ENCODE peak calls at places on chromosomes 5 and 9, in four cellular contexts. T, D, I and Y are unnamed samples.

GRCh38 chr5:1799602-1800469 is at the start of gene MRPL36:
- DNase-seq in T (peak; percentile 98), D (peak; percentile 92), I (peak; percentile 93), Y (peak; percentile 81)

GRCh38 chr9:103242025-103242424 is 246.9 kb downstream of the CYLC2 start:
- DNase-seq in T (no peak), D (no peak), I (no peak), Y (no peak)

GRCh38 chr9:120742951-120743416 is 28.7 kb upstream of the MEGF9 start:
- DNase-seq in T (peak; percentile 80), D (peak; percentile 54), I (no peak), Y (no peak)

GRCh38 chr5:78215565-78215964 is 78.9 kb downstream of the AP3B1 start:
- DNase-seq in T (no peak), D (no peak), I (no peak), Y (no peak)

GRCh38 chr5:167058481-167058880 is 1233.0 kb upstream of the WWC1 start:
- DNase-seq in T (no peak), D (no peak), I (no peak), Y (no peak)

GRCh38 chr5:141915881-141916336 is 7.8 kb upstream of the DELE1 start:
- DNase-seq in T (no peak), D (no peak), I (no peak), Y (no peak)

GRCh38 chr5:55456216-55456895 is 78.4 kb downstream of the PLPP1 start:
- DNase-seq in T (no peak), D (peak; percentile 38), I (no peak), Y (no peak)

GRCh38 chr5:78377056-78377717 is 16.8 kb downstream of the SCAMP1 start:
- DNase-seq in T (no peak), D (peak; percentile 38), I (no peak), Y (no peak)

GRCh38 chr9:116234091-116234490 is 80.5 kb downstream of the PAPPA start:
- DNase-seq in T (no peak), D (peak; percentile 97), I (peak; percentile 39), Y (no peak)

GRCh38 chr9:36136894-36137391 is 410 bp downstream of the GLIPR2 start:
- DNase-seq in T (no peak), D (no peak), I (peak; percentile 46), Y (no peak)

GRCh38 chr5:35145671-35146317 is 84.5 kb downstream of the PRLR start:
- DNase-seq in T (no peak), D (no peak), I (no peak), Y (no peak)

GRCh38 chr9:96478829-96479371 is 28.9 kb downstream of the HABP4 start:
- DNase-seq in T (no peak), D (no peak), I (no peak), Y (no peak)

GRCh38 chr9:126248680-126249079 is 77.9 kb upstream of the MVB12B start:
- DNase-seq in T (no peak), D (peak; percentile 78), I (no peak), Y (no peak)
- TF ChIP-seq CTCF in T (no peak), D (no peak), I (no peak), Y (no peak)

DNA sequence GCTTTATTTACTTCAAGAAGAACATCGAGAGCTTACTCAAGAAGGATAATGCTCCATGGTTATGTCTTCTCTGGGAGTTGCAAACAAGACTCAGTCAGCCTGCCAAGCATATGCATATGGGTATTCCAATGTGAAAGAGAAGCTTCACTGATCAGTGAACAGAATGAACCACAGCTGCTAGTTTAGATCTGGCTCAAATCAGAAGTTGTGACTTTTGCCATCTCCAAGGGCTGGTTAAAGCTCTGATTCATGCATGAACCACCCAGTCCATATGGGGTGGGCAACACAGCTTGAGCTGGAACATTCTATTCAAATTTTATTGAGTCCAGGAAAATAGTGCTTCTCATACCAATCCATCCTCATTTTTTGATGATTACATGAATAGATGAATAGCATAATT is 50.0 kb downstream of the ATPSCKMT start:
- DNase-seq in T (no peak), D (no peak), I (no peak), Y (no peak)
- TF ChIP-seq CTCF in T (no peak), D (no peak), I (no peak), Y (no peak)

DNA sequence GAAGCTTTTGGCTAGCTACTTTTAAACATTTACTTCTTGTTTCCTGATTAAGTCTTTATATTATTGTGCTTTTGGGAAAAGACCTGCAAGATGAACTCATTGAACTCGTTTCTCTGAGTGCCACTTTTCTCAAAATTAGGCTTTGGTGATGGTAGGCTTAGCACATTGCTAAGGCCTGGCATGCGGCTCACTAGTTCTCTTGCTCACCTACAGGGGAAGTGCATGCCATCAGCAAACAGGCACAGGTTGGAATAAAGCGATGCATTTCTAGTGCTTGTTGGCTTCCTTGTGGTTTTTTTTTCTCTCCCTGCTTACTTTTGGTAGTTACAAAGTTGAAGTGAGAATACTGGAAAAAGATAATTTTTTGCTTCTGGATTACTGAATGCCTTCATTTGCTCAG is 41.4 kb downstream of the TLE4 start:
- DNase-seq in T (no peak), D (no peak), I (no peak), Y (no peak)
- TF ChIP-seq CTCF in T (no peak), D (no peak), I (no peak), Y (no peak)

GRCh38 chr9:97802276-97802675 is 50.8 kb upstream of the FOXE1 start:
- DNase-seq in T (no peak), D (peak; percentile 33), I (no peak), Y (no peak)
- TF ChIP-seq CTCF in T (no peak), D (no peak), I (no peak), Y (no peak)

GRCh38 chr5:138224712-138225111 is 11.6 kb upstream of the CDC23 start:
- DNase-seq in T (no peak), D (no peak), I (no peak), Y (no peak)
- TF ChIP-seq CTCF in T (no peak), D (no peak), I (no peak), Y (no peak)

DNA sequence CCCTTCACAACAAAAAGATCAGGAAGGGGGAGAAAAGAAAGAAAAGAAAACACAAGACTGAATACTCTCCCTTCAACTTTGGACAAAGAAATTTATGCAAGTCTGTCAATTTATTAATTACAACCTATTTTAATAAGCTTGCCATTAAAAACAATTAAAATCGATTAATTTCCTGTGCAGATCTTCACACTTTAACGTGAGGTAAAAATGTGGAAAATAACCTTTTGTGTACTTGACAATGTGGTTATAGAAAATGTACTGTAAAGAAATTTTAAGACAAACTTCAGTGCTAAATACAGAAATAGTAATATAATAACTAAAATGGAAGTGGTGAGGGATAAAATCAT is 2.7 kb upstream of the MLLT3 start:
- DNase-seq in T (no peak), D (no peak), I (no peak), Y (no peak)
- TF ChIP-seq CTCF in T (no peak), D (no peak), I (peak; percentile 39), Y (no peak)

DNA sequence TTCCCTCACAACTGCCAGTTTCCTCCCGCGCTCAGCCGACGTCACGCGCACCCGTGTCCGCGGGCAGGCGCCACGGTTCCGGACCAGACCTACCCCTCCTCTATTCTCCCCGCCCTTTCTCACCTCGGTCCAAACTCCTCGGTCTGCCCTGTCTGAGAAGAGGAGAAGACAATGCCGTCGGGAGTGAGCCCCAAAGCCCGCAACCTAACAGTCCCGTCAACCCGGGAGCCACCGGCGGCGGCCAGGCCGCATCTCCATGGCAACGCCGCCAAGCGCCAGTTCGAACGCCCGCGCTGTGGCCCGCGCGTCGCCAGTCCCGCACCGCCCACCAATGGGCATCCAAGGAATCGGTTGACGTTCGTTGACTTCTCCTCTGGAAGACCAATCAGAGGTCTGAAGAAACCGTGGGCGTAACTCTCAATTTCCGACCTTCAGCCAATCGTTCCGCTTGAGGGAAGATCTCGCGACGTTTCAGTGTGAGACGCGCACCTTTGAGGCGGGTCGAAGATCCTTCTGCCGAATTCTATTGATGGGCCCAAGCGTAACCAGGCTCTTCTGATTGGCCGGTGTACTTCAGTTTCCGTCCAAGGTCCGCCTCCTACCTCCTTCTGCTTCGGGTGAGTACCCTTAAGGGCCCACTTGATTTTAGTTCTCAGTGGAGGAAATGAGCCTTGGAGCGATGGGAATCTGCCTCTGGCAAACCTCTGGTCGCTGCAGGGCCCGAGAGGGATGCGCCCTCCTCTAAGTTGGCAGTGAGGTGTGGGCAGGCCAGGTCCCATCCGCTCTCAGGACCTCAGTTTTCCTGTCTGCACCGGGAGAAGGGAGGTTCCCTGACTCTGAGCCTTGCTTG is at the start of the genes KIF24 and NUDT2:
- DNase-seq in T (peak; percentile 95), D (peak; percentile 100), I (peak; percentile 94), Y (peak; percentile 95)
- TF ChIP-seq CTCF in T (no peak), D (no peak), I (no peak), Y (no peak)

DNA sequence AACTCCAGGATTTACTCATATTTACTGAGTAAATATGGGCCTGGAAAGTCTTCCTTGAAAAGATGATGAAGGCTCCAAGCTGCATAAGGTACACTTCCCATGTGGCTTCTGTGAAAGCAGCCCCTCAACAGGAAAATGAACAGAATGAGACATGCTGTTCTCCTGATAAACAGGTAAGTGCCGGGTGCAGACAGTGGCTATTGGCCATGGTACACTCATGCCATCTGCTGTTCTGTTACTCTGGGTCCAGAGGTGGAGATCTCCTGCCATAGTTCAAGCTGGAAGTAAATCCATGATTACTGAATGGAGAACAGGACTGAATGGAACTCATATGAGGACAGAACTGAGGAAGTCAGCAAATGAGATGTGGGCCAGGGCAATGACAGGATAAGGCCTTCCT is 103.6 kb downstream of the SLIT3 start:
- DNase-seq in T (no peak), D (no peak), I (no peak), Y (no peak)
- TF ChIP-seq CTCF in T (no peak), D (no peak), I (no peak), Y (no peak)

DNA sequence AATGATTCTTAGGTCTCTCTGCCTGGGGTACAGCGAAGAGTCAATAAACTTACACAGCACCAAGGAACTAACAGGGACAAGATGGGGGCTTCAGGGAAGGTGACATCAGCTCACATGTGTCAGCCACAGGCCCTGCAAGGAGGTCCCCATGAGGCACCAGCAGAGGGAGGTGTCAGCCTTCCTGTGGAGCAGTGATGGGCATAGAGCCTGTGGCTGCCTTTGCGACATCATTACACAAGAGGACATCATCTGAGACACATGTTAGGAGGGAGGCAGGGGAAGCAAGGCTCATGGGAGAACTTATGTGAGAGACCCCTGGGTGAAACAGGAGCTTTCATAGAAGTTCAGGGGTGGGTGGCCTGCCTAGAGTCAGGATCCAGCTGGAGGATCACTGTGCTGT is 389.6 kb downstream of the SEMA5A start:
- DNase-seq in T (peak; percentile 20), D (peak; percentile 63), I (no peak), Y (no peak)
- TF ChIP-seq CTCF in T (no peak), D (peak; percentile 48), I (peak; percentile 12), Y (no peak)

GRCh38 chr5:154461531-154461930 is 15.7 kb downstream of the SAP30L start:
- DNase-seq in T (no peak), D (peak; percentile 49), I (no peak), Y (no peak)
- TF ChIP-seq CTCF in T (no peak), D (peak; percentile 31), I (no peak), Y (no peak)